ENCODE peak calls at places on chromosomes 11 and 22, in six cellular contexts. Y is body of pancreas, V is stomach, C is spleen, S is transverse colon, Z is IMR-90. E is an unnamed sample.

GRCh38 chr11:112355726-112356125 is 95.1 kb upstream of the PLET1 start:
- DNase-seq in Z (peak; percentile 35), S (no peak), V (peak; percentile 31), Y (no peak), C (no peak), E (peak; percentile 59)

GRCh38 chr11:13287026-13287425 is 9.4 kb downstream of the BMAL1 start:
- DNase-seq in Z (no peak), Y (no peak), C (no peak), S (no peak), V (no peak), E (no peak)

GRCh38 chr11:30635401-30635989 is 49.3 kb upstream of the MPPED2 start:
- DNase-seq in Y (no peak), C (no peak), V (no peak), Z (peak; percentile 1), S (no peak), E (no peak)

GRCh38 chr22:46351767-46352166 is 16.3 kb downstream of the TRMU start:
- DNase-seq in C (peak; percentile 37), Y (no peak), Z (no peak), V (no peak), S (no peak), E (no peak)

GRCh38 chr22:43885319-43885671 is 6.5 kb downstream of the PNPLA5 start:
- DNase-seq in S (no peak), Z (no peak), V (no peak), Y (no peak), C (no peak), E (no peak)

GRCh38 chr11:87819141-87819540 is 356.1 kb downstream of the RAB38 start:
- DNase-seq in S (no peak), V (no peak), Y (no peak), C (no peak), Z (no peak), E (no peak)

GRCh38 chr11:78841451-78842060 is 266.9 kb upstream of the NARS2 start:
- DNase-seq in Z (peak; percentile 46), S (no peak), Y (no peak), V (no peak), C (no peak), E (no peak)

GRCh38 chr22:29011200-29011867 is 50.3 kb downstream of the C22orf31 start:
- DNase-seq in C (no peak), Y (peak; percentile 41), S (peak; percentile 57), Z (no peak), V (peak; percentile 65), E (peak; percentile 49)

GRCh38 chr11:87421422-87421821 is 383.7 kb downstream of the TMEM135 start:
- DNase-seq in C (no peak), Z (peak; percentile 87), Y (peak; percentile 52), S (peak; percentile 22), V (no peak), E (peak; percentile 67)

GRCh38 chr22:19203839-19204238 is 25.3 kb upstream of the SLC25A1 start:
- DNase-seq in Z (no peak), Y (no peak), S (no peak), C (no peak), V (no peak), E (no peak)

GRCh38 chr11:63747006-63747405 is 21.6 kb downstream of the ZFTA start:
- DNase-seq in Y (no peak), S (no peak), C (no peak), V (no peak), Z (peak; percentile 69), E (no peak)

GRCh38 chr11:55655096-55655495 is 6.9 kb upstream of the OR4C6 start:
- DNase-seq in V (no peak), S (no peak), Z (no peak), Y (no peak), C (no peak), E (no peak)

GRCh38 chr11:58784995-58785394 is 53.3 kb upstream of the GLYAT start:
- DNase-seq in Y (no peak), V (no peak), Z (no peak), S (no peak), C (no peak), E (no peak)

GRCh38 chr11:9316334-9316733 is 1.9 kb upstream of the TMEM41B start:
- DNase-seq in V (no peak), Y (no peak), S (no peak), Z (no peak), C (no peak), E (no peak)

GRCh38 chr11:84022221-84022620 is 736.1 kb upstream of the CCDC90B start:
- DNase-seq in V (no peak), C (no peak), S (no peak), Y (no peak), Z (no peak), E (no peak)

GRCh38 chr11:47514825-47515647 is 37.9 kb downstream of the CELF1 start:
- DNase-seq in Z (peak; percentile 95), V (no peak), Y (no peak), C (no peak), S (no peak), E (peak; percentile 52)

GRCh38 chr11:114321621-114322257 is 25.5 kb downstream of the NNMT start:
- DNase-seq in S (no peak), Z (peak; percentile 91), C (no peak), Y (peak; percentile 31), V (no peak), E (no peak)

GRCh38 chr22:23533328-23533762 is 46.7 kb downstream of the IGLL1 start:
- DNase-seq in Y (no peak), V (no peak), Z (peak; percentile 10), C (peak; percentile 74), S (no peak), E (no peak)

GRCh38 chr11:65880844-65881421 is 1.3 kb downstream of the CTSW start:
- DNase-seq in C (peak; percentile 73), S (no peak), Z (no peak), V (no peak), Y (no peak), E (no peak)

GRCh38 chr11:118900535-118901384 is 17.1 kb downstream of the CXCR5 start:
- DNase-seq in V (no peak), Y (no peak), S (no peak), C (peak; percentile 74), Z (no peak), E (no peak)

GRCh38 chr22:26756675-26757293 is 99.4 kb downstream of the MIAT start:
- DNase-seq in C (peak; percentile 75), Y (peak; percentile 46), S (peak; percentile 59), Z (peak; percentile 36), V (peak; percentile 59), E (peak; percentile 71)

GRCh38 chr11:124586247-124586860 is 16.6 kb downstream of the OR8A1 start:
- DNase-seq in Z (peak; percentile 66), C (no peak), Y (peak; percentile 52), S (peak; percentile 44), V (peak; percentile 55), E (peak; percentile 35)

GRCh38 chr11:97140885-97141494 is 751.2 kb downstream of the JRKL start:
- DNase-seq in Y (no peak), C (no peak), V (no peak), S (no peak), Z (no peak), E (no peak)

GRCh38 chr22:30426395-30427353 is 1.1 kb downstream of the MTFP1 start:
- DNase-seq in Y (peak; percentile 90), S (peak; percentile 94), C (peak; percentile 93), V (peak; percentile 92), Z (peak; percentile 59), E (peak; percentile 94)

GRCh38 chr11:46686886-46687810 is 13.3 kb downstream of the ARHGAP1 start:
- DNase-seq in Y (no peak), S (no peak), C (no peak), Z (peak; percentile 91), V (no peak), E (peak; percentile 62)

GRCh38 chr11:8168485-8169257 is at the start of gene RIC3:
- DNase-seq in Z (no peak), S (peak; percentile 30), C (peak; percentile 87), Y (peak; percentile 57), V (peak; percentile 33), E (peak; percentile 58)

GRCh38 chr11:122864386-122864785 is 18.2 kb upstream of the JHY start:
- DNase-seq in Z (no peak), Y (no peak), C (no peak), V (no peak), S (no peak), E (no peak)

GRCh38 chr22:43288807-43289417 is 54.3 kb downstream of the SCUBE1 start:
- DNase-seq in V (no peak), S (no peak), C (no peak), Y (no peak), Z (no peak), E (no peak)

GRCh38 chr11:115221461-115222069 is 282.6 kb downstream of the CADM1 start:
- DNase-seq in C (no peak), S (no peak), Y (no peak), Z (no peak), V (no peak), E (no peak)

DNA sequence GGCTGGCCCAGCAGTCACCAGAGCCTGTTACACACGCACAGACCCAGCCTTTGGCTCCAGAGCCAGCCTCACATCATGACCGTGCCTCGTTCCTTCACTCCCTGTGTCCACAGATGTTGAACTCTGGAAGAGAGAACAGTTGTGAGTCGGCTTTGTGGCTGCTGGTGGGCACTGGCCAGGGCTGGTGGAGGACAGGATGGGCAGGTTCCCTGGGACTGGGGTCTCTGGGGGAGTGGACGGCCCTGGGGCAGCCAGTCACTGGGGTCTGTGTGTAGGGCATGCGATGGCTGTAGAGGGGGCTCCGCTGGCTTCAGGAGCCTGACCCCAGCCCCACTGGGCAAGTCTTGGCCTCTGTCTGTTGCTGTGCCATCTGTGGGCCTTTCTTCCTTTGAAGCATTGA is 1070.1 kb downstream of the BRD1 start:
- DNase-seq in V (peak; percentile 14), C (peak; percentile 71), Y (no peak), S (no peak), Z (no peak), E (peak; percentile 10)
- H3K4me1 ChIP-seq in V (no peaks in the 10 kb centered on the region), C (no peaks in the 10 kb centered on the region), Y (no peaks in the 10 kb centered on the region), S (no peaks in the 10 kb centered on the region), Z (no peaks in the 10 kb centered on the region), E (no peaks in the 10 kb centered on the region)

GRCh38 chr11:75813126-75813525 is 1.9 kb upstream of the UVRAG start:
- DNase-seq in Z (no peak), S (no peak), Y (no peak), V (no peak), C (no peak), E (peak; percentile 3)

GRCh38 chr11:75812542-75813040 is 2.4 kb upstream of the UVRAG start:
- DNase-seq in V (no peak), S (no peak), Z (no peak), Y (no peak), C (no peak), E (no peak)

GRCh38 chr11:75810637-75811383 is 4.2 kb upstream of the UVRAG start:
- DNase-seq in C (no peak), V (no peak), Z (no peak), Y (no peak), S (no peak), E (no peak)

GRCh38 chr11:75809991-75810390 is 5.0 kb upstream of the UVRAG start:
- DNase-seq in S (no peak), Z (no peak), C (no peak), V (no peak), Y (no peak), E (no peak)

GRCh38 chr11:75811485-75811884 is 3.5 kb upstream of the UVRAG start:
- DNase-seq in Y (no peak), S (no peak), V (no peak), Z (no peak), C (no peak), E (peak; percentile 9)
- TF ChIP-seq POLR2A in Y (no peak), S (no peak), V (no peak), Z (no peak), C (no peak), E (no peak)

GRCh38 chr11:56783448-56784041 is 35.0 kb upstream of the OR9G4 start:
- DNase-seq in C (no peak), S (no peak), Z (peak; percentile 54), V (no peak), Y (no peak), E (no peak)
- H3K4me3 ChIP-seq in C (no peak overlapping the region), S (no peak overlapping the region), Z (no peak overlapping the region), V (no peak overlapping the region), Y (no peak overlapping the region), E (no peak overlapping the region)

GRCh38 chr11:28704801-28705200 is 596.6 kb downstream of the METTL15 start:
- DNase-seq in C (no peak), Y (no peak), V (no peak), Z (no peak), S (no peak), E (no peak)
- H3K4me1 ChIP-seq in C (no peaks in the 10 kb centered on the region), Y (no peaks in the 10 kb centered on the region), V (peaks cover 5% of the 10 kb centered on the region), Z (peaks cover 9% of the 10 kb centered on the region), S (no peaks in the 10 kb centered on the region), E (no peaks in the 10 kb centered on the region)

E was measured in adrenal gland.